ENCODE peak calls at places on chromosomes 16 and 17, in seven cellular contexts. N is A549, Q is GM12878, C is IMR-90, W is H1, B is SK-N-SH, D is K562. R is an unnamed sample.

GRCh38 chr16:67181346-67181745 is 2.4 kb downstream of the MATCAP1 start:
- DNase-seq in N (no peak), Q (no peak), C (peak), W (no peak), B (no peak), D (no peak), R (no peak)

GRCh38 chr17:42078396-42079042 is 19.8 kb downstream of the ZNF385C start:
- DNase-seq in N (no peak), Q (no peak), C (no peak), W (no peak), B (no peak), D (peak), R (no peak)

GRCh38 chr16:16141141-16141540 is 82.2 kb downstream of the ABCC6 start:
- DNase-seq in N (no peak), Q (no peak), C (no peak), W (no peak), B (no peak), D (no peak), R (no peak)

GRCh38 chr16:80023865-80024264 is 423.3 kb upstream of the MAF start:
- DNase-seq in N (peak), Q (no peak), C (peak), W (no peak), B (no peak), D (no peak), R (peak)

GRCh38 chr16:12899529-12900168 is 1.7 kb upstream of the SHISA9 start:
- DNase-seq in N (no peak), Q (no peak), C (no peak), W (no peak), B (no peak), D (no peak), R (no peak)

GRCh38 chr17:82696916-82697807 is 1.3 kb downstream of the RAB40B start:
- DNase-seq in N (no peak), Q (no peak), C (no peak), W (peak), B (peak), D (no peak), R (no peak)

GRCh38 chr17:73785466-73785865 is 141.2 kb upstream of the SDK2 start:
- DNase-seq in N (no peak), Q (no peak), C (no peak), W (no peak), B (no peak), D (no peak), R (no peak)

GRCh38 chr16:4597174-4597573 is 17.5 kb downstream of the UBALD1 start:
- DNase-seq in N (no peak), Q (no peak), C (no peak), W (no peak), B (peak), D (no peak), R (no peak)

GRCh38 chr16:86901483-86901882 is 323.1 kb downstream of the FOXL1 start:
- DNase-seq in N (peak), Q (no peak), C (peak), W (no peak), B (no peak), D (no peak), R (no peak)

DNA sequence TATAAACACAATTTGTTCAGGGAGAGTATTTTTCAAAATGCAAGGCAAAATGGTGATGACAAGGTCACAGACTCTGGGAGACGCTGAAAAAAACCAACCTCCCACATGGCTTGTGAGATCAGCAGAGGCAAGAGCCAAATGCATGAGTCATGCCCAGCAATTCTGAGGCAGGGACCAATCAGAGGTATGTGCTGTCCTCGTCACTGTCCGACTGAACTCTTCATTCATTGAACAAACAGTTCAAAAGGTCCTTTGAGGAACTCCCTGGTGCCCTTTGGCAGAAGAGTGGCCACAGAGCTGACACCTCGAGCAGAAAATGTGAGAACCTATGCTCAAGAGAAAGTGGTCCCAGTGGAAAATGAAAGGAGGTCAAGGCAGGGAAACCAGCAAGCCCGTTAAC is 51.0 kb downstream of the CDH11 start:
- DNase-seq in N (peak), Q (no peak), C (peak), W (no peak), B (peak), D (no peak), R (peak)
- TF ChIP-seq USF2 in N (no peak), Q (no peak), C (peak), W (no peak), B (no peak), D (no peak), R (no peak)

GRCh38 chr17:75679706-75680201 is 12.6 kb downstream of the SAP30BP start:
- DNase-seq in N (peak), Q (no peak), C (no peak), W (no peak), B (no peak), D (no peak), R (no peak)
- TF ChIP-seq RFX5 in N (no peak), Q (no peak), C (no peak), W (no peak), B (no peak), D (no peak), R (no peak)

GRCh38 chr16:49739381-49739780 is 116.5 kb downstream of the ZNF423 start:
- DNase-seq in N (peak), Q (no peak), C (no peak), W (peak), B (peak), D (peak), R (no peak)
- TF ChIP-seq USF2 in N (no peak), Q (no peak), C (no peak), W (no peak), B (no peak), D (no peak), R (no peak)

GRCh38 chr17:77528516-77529327 is 388.0 kb downstream of the SEC14L1 start:
- DNase-seq in N (no peak), Q (no peak), C (no peak), W (peak), B (peak), D (no peak), R (no peak)
- TF ChIP-seq RFX5 in N (no peak), Q (no peak), C (no peak), W (no peak), B (no peak), D (no peak), R (no peak)

GRCh38 chr17:9684955-9685621 is 39.8 kb downstream of the USP43 start:
- DNase-seq in N (peak), Q (no peak), C (no peak), W (no peak), B (no peak), D (no peak), R (peak)
- TF ChIP-seq USF2 in N (no peak), Q (no peak), C (no peak), W (no peak), B (no peak), D (no peak), R (no peak)

GRCh38 chr17:71632328-71632727 is 488.5 kb upstream of the SOX9 start:
- DNase-seq in N (peak), Q (no peak), C (peak), W (no peak), B (no peak), D (no peak), R (no peak)
- TF ChIP-seq RFX5 in N (no peak), Q (no peak), C (no peak), W (no peak), B (no peak), D (no peak), R (no peak)